ENCODE peak calls at places on chromosome 2, in seven cellular contexts. S is keratinocyte, M is RWPE2, U is stomach, I is adrenal gland, W is astrocyte, Y is left lung. P is an unnamed sample. For H3K9me3, the result is how much of the 10 kb centered on the place peaks cover.

GRCh38 chr2:241882090-241882625 is 12.6 kb downstream of the RTP5 start:
- DNase-seq in W (no peak), S (no peak), U (peak), M (no peak), I (peak), Y (peak), P (no peak)

GRCh38 chr2:27162151-27163121 is 13.6 kb downstream of the TCF23 start:
- DNase-seq in W (no peak), S (no peak), Y (no peak), U (no peak), M (no peak), I (no peak), P (peak)

GRCh38 chr2:64938607-64939285 is 50.5 kb upstream of the SLC1A4 start:
- DNase-seq in Y (no peak), W (no peak), I (no peak), S (no peak), U (no peak), M (no peak), P (no peak)

GRCh38 chr2:190533175-190533967 is 1.2 kb downstream of the NEMP2 start:
- DNase-seq in Y (peak), W (peak), U (no peak), I (no peak), S (no peak), M (no peak), P (peak)

GRCh38 chr2:10036095-10036879 is 7.1 kb upstream of the KLF11 start:
- DNase-seq in S (no peak), I (peak), M (no peak), Y (peak), W (peak), U (peak), P (no peak)

GRCh38 chr2:122643725-122644329 is 888.4 kb downstream of the TSN start:
- DNase-seq in U (no peak), I (peak), Y (no peak), W (peak), S (peak), M (peak), P (no peak)

GRCh38 chr2:27737676-27738348 is 33.7 kb upstream of the MRPL33 start:
- DNase-seq in U (peak), I (peak), W (peak), Y (no peak), M (no peak), S (peak), P (no peak)

GRCh38 chr2:17416891-17417391 is 101.3 kb downstream of the RAD51AP2 start:
- DNase-seq in I (no peak), U (no peak), S (peak), Y (no peak), M (peak), W (peak), P (no peak)

GRCh38 chr2:101111262-101111838 is 39.8 kb downstream of the TBC1D8 start:
- DNase-seq in Y (no peak), I (no peak), U (no peak), S (no peak), W (no peak), M (no peak), P (no peak)

GRCh38 chr2:143205106-143205764 is 76.0 kb downstream of the ARHGAP15 start:
- DNase-seq in W (peak), U (no peak), S (peak), M (no peak), Y (no peak), I (no peak), P (no peak)

GRCh38 chr2:67662222-67662621 is 265.1 kb downstream of the ETAA1 start:
- DNase-seq in U (no peak), W (no peak), S (no peak), M (no peak), Y (no peak), I (no peak), P (no peak)
- TF ChIP-seq CTCF in U (no peak), W (no peak), S (no peak), M (no peak), Y (no peak), I (no peak), P (no peak)

DNA sequence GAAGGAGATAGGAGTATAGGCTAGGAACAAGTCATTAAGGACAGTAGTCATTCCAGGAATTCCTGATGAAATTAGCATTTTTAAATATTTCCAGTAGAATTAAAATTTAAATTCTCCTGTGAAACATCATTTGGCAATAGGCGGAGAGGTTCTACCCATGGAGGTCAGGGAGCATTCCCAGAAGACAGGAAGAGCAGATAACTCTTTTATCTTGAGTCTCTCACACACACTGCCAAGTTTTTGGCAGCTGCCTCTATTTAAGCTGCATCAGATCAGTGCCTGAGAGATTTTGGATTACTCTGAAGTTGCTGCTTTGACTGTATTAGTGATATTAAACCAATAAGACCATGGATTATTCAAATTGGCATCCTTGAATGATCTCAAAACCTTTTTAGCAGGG is 714.7 kb downstream of the EPHA4 start:
- DNase-seq in Y (no peak), I (no peak), S (no peak), M (no peak), W (no peak), U (no peak), P (no peak)
- H3K9me3 ChIP-seq in Y (under half), I (under half), S (under half), M (under half), W (under half), U (under half), P (under half)

DNA sequence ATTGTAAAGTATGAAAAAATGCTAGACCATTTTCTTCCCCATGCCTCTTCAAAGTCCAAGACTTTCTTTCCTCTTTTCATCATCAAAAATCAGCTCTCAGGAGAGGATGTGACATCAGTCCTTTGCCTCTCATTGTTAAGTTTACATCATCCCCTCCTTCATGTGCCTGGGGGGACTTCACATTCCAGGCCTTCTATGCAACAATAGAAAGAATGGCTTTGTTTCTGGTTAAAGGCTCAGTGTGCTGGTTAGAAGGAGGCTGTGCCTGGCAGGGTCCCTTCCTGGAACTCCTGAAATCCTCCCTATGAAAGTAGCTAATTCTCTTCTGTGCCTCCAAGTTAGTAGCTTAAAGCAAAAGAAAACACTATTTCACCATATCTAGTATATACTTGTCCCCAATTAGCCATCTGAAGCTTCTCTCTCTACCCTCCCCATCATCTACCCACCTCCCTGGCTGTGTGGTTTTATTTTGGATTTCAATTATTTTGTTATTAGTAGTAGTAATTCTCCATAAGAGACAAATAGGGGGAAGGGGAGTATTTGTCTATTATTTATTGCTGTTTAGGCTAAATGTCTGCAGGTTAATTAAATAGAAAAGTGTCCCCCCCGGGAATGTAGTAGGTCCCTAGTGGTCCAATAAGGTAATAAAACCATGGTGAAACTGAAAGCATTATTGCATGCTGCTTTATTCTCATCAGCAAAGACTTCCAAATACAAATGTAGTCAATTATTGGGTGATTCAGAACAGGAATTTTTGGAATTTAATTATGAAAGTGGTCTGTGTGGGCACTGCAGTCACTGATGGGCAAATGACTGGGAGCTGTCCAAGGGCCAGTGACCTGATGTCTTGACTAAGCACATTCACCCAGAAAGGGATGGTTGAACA is 69.0 kb downstream of the CPO start:
- DNase-seq in S (peak), W (no peak), I (no peak), U (no peak), Y (no peak), M (no peak), P (no peak)
- TF ChIP-seq CTCF in S (peak), W (peak), I (no peak), U (no peak), Y (no peak), M (peak), P (no peak)

GRCh38 chr2:95317123-95317500 is 20.0 kb downstream of the KCNIP3 start:
- DNase-seq in I (no peak), Y (peak), S (peak), W (no peak), U (no peak), M (no peak), P (no peak)
- H3K9me3 ChIP-seq in I (under half), Y (under half), S (under half), W (under half), U (under half), M (under half), P (under half)